ENCODE peak calls at places on chromosomes 13 and 19, in ten cellular contexts. B, Z, P, K, R, T, F, M, I and U are unnamed samples.

GRCh38 chr13:75383064-75383715 is 98.8 kb downstream of the TBC1D4 start:
- DNase-seq in B (no peak), Z (no peak), P (no peak), K (no peak), R (no peak), T (no peak), F (no peak), M (no peak), I (no peak), U (no peak)

GRCh38 chr13:80133631-80134083 is 207.3 kb downstream of the SPRY2 start:
- DNase-seq in B (no peak), Z (no peak), P (no peak), K (peak), R (no peak), T (peak), F (no peak), M (no peak), I (no peak), U (no peak)

GRCh38 chr13:88840085-88840484 is 1168.9 kb downstream of the SLITRK5 start:
- DNase-seq in B (no peak), Z (no peak), P (no peak), K (no peak), R (no peak), T (no peak), F (no peak), M (no peak), I (no peak), U (no peak)

GRCh38 chr19:41668315-41668714 is 19.8 kb downstream of the CEACAM7 start:
- DNase-seq in B (no peak), Z (no peak), P (no peak), K (no peak), R (no peak), T (no peak), F (no peak), M (no peak), I (no peak), U (no peak)

GRCh38 chr19:45711851-45712698 is 18.6 kb downstream of the FBXO46 start:
- DNase-seq in B (peak), Z (no peak), P (no peak), K (no peak), R (peak), T (no peak), F (no peak), M (no peak), I (no peak), U (no peak)

GRCh38 chr13:36919206-36919832 is 719 bp downstream of the SMAD9 start:
- DNase-seq in B (no peak), Z (peak), P (peak), K (peak), R (peak), T (no peak), F (peak), M (no peak), I (no peak), U (no peak)

GRCh38 chr19:39411832-39412099 is 703 bp upstream of the PLEKHG2 start:
- DNase-seq in B (peak), Z (peak), P (peak), K (peak), R (peak), T (peak), F (peak), M (peak), I (peak), U (peak)

GRCh38 chr19:58203814-58204475 is 21.1 kb downstream of the ZNF274 start:
- DNase-seq in B (no peak), Z (no peak), P (no peak), K (no peak), R (no peak), T (no peak), F (peak), M (no peak), I (no peak), U (no peak)

GRCh38 chr13:37306778-37307544 is 201.5 kb upstream of the CSNK1A1L start:
- DNase-seq in B (no peak), Z (no peak), P (no peak), K (no peak), R (peak), T (peak), F (no peak), M (no peak), I (no peak), U (no peak)

GRCh38 chr13:106348032-106348431 is 187.4 kb downstream of the EFNB2 start:
- DNase-seq in B (no peak), Z (no peak), P (no peak), K (no peak), R (no peak), T (peak), F (no peak), M (no peak), I (no peak), U (no peak)

GRCh38 chr19:32264568-32264967 is 80.8 kb upstream of the ZNF507 start:
- DNase-seq in B (no peak), Z (no peak), P (no peak), K (no peak), R (no peak), T (no peak), F (no peak), M (no peak), I (no peak), U (no peak)

GRCh38 chr19:6536138-6536671 is 5.4 kb downstream of the TNFSF9 start:
- DNase-seq in B (peak), Z (peak), P (peak), K (peak), R (no peak), T (peak), F (peak), M (peak), I (no peak), U (peak)

GRCh38 chr13:59519776-59520175 is 644.0 kb downstream of the DIAPH3 start:
- DNase-seq in B (no peak), Z (no peak), P (no peak), K (no peak), R (no peak), T (no peak), F (no peak), M (no peak), I (no peak), U (no peak)

GRCh38 chr19:48619692-48620565 is 623 bp downstream of the SPHK2 start:
- DNase-seq in B (no peak), Z (no peak), P (no peak), K (no peak), R (no peak), T (no peak), F (no peak), M (no peak), I (no peak), U (no peak)

GRCh38 chr19:31289976-31290375 is 59.3 kb downstream of the TSHZ3 start:
- DNase-seq in B (no peak), Z (no peak), P (no peak), K (no peak), R (no peak), T (no peak), F (no peak), M (no peak), I (no peak), U (no peak)

GRCh38 chr13:113970810-113971470 is 2.9 kb downstream of the C13orf46 start:
- DNase-seq in B (peak), Z (peak), P (peak), K (peak), R (peak), T (no peak), F (no peak), M (no peak), I (peak), U (peak)

GRCh38 chr19:27859689-27860088 is 1353.3 kb downstream of the UQCRFS1 start:
- DNase-seq in B (no peak), Z (no peak), P (no peak), K (no peak), R (no peak), T (no peak), F (no peak), M (no peak), I (no peak), U (no peak)

GRCh38 chr13:76991432-76991795 is 467 bp upstream of the CLN5 start:
- DNase-seq in B (no peak), Z (peak), P (peak), K (peak), R (peak), T (no peak), F (peak), M (peak), I (no peak), U (peak)

GRCh38 chr13:112102243-112102642 is 35.3 kb downstream of the SOX1 start:
- DNase-seq in B (no peak), Z (no peak), P (no peak), K (no peak), R (no peak), T (no peak), F (no peak), M (peak), I (no peak), U (no peak)

GRCh38 chr13:34358811-34359513 is 541.0 kb downstream of the RFC3 start:
- DNase-seq in B (no peak), Z (no peak), P (no peak), K (no peak), R (no peak), T (no peak), F (peak), M (no peak), I (no peak), U (no peak)

GRCh38 chr19:47094557-47095517 is 18.7 kb downstream of the ZC3H4 start:
- DNase-seq in B (no peak), Z (peak), P (no peak), K (peak), R (no peak), T (no peak), F (no peak), M (peak), I (no peak), U (no peak)

GRCh38 chr13:99967498-99967883 is 4.1 kb downstream of the ZIC5 start:
- DNase-seq in B (no peak), Z (no peak), P (no peak), K (no peak), R (no peak), T (no peak), F (no peak), M (no peak), I (no peak), U (no peak)

GRCh38 chr19:32881766-32882165 is 12.2 kb upstream of the SLC7A9 start:
- DNase-seq in B (no peak), Z (no peak), P (no peak), K (no peak), R (no peak), T (no peak), F (no peak), M (no peak), I (peak), U (no peak)

GRCh38 chr19:13026478-13026999 is 31.3 kb downstream of the NFIX start:
- DNase-seq in B (no peak), Z (peak), P (peak), K (peak), R (no peak), T (peak), F (no peak), M (no peak), I (no peak), U (no peak)

GRCh38 chr19:17718988-17719711 is at the start of gene MAP1S:
- DNase-seq in B (peak), Z (peak), P (peak), K (peak), R (peak), T (peak), F (peak), M (peak), I (no peak), U (peak)
- TF ChIP-seq POLR2A in B (peak), Z (peak), P (peak), K (peak), R (no peak), T (peak), F (no peak), M (peak), I (peak), U (no peak)

DNA sequence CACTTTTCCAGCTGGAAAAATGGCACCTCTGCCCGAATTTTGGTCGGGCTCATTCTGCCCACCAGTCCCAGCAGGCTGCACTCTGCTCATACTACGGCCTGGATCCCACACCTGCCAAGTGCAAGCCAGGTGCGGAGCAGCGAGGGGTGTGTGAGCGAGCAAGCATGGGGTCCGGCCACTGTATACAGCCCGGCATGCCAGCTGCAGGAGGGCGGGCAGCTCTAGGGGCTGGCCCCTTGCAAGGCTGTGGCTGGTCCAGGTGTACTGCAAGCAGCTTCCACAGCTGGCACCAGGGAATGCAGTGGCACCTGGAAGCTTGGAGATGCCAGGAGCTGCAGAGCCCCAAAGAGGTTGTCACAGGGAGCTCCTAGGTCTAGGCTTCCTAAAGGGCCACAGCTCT is 2.7 kb upstream of the INTS6 start:
- DNase-seq in B (no peak), Z (no peak), P (no peak), K (no peak), R (no peak), T (no peak), F (no peak), M (no peak), I (no peak), U (no peak)
- H3K4me3 ChIP-seq in B (no peak), Z (no peak), P (no peak), K (no peak), R (no peak), T (no peak), F (no peak), M (peak), I (no peak), U (no peak)

DNA sequence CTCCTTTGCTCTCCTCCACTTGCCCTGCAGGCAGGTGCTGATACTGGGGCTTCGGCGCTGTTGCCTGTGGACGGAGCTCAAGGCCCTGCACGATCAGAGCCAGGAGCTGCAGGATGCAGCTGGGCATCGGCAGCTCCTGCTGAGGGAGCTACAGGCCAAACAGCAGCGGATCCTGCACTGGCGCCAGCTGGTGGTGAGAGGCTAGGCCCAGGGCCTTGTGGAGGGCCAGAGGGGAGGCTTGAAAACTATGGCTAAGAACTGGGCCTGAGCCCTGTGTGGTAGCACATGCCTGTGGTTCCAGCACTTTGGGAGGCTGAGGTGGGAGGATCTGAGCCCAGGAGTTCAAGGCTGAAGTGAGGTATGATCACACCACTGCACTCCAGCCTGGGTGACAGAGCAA is 6.3 kb downstream of the HAUS5 start:
- DNase-seq in B (no peak), Z (no peak), P (no peak), K (no peak), R (no peak), T (no peak), F (no peak), M (no peak), I (no peak), U (no peak)
- TF ChIP-seq CTCF in B (no peak), Z (no peak), P (no peak), K (no peak), R (no peak), T (no peak), F (no peak), M (no peak), I (no peak), U (no peak)

DNA sequence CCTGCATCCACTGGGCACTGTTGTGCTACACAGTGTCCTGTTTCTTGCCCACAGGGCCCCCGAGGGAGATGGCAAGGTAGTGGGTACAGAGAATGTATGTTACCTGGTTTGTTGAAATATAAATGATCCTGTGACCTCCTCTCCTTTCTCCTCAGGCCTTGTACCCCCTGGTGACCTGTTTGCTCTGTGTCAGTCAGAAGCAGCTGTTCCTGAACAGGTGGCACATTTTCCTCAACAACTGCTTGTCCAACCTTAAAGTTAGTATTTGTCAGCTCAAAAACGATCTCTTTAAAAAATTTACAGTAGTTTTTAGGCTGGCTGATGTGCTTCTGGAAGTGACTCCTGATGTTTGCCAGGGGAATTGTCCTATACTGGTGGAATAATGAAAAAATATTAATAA is 105.1 kb downstream of the FRY start:
- DNase-seq in B (no peak), Z (no peak), P (no peak), K (no peak), R (no peak), T (no peak), F (no peak), M (no peak), I (no peak), U (no peak)
- TF ChIP-seq POLR2A in B (no peak), Z (no peak), P (no peak), K (no peak), R (no peak), T (no peak), F (no peak), M (no peak), I (no peak), U (no peak)

GRCh38 chr19:5036733-5037681 is 68.1 kb downstream of the KDM4B start:
- DNase-seq in B (no peak), Z (no peak), P (no peak), K (no peak), R (no peak), T (peak), F (peak), M (no peak), I (no peak), U (no peak)
- H3K4me3 ChIP-seq in B (no peak), Z (no peak), P (no peak), K (no peak), R (peak), T (no peak), F (no peak), M (no peak), I (no peak), U (no peak)

GRCh38 chr13:98582947-98583346 is 6.0 kb upstream of the STK24 start:
- DNase-seq in B (no peak), Z (no peak), P (no peak), K (no peak), R (no peak), T (no peak), F (no peak), M (no peak), I (no peak), U (no peak)

GRCh38 chr13:98584668-98585397 is 7.9 kb upstream of the STK24 start:
- DNase-seq in B (no peak), Z (no peak), P (no peak), K (no peak), R (no peak), T (no peak), F (no peak), M (no peak), I (no peak), U (no peak)

GRCh38 chr13:98586400-98587144 is 9.7 kb upstream of the STK24 start:
- DNase-seq in B (no peak), Z (no peak), P (no peak), K (no peak), R (no peak), T (no peak), F (no peak), M (no peak), I (no peak), U (no peak)

GRCh38 chr13:98585946-98586345 is 9.0 kb upstream of the STK24 start:
- DNase-seq in B (no peak), Z (no peak), P (no peak), K (no peak), R (no peak), T (no peak), F (no peak), M (no peak), I (no peak), U (no peak)

DNA sequence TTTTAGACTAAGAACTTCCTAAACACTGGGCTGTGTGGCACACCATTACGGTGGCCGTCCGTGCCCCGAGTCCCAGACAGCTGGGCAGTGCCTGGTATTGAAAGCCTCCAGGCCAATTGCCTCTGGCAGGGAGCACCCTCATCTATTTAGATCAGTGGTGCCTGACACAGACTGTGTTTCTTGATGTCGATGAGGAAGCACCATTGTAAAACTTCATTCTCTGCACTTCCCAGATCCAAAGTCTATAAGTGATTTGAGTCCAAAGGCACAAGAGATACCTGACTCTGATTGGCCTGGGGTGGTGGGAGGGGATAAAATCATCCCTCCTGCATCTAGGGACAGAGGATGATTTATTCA is 8.5 kb upstream of the STK24 start:
- DNase-seq in B (no peak), Z (no peak), P (no peak), K (peak), R (no peak), T (no peak), F (no peak), M (no peak), I (no peak), U (no peak)
- TF ChIP-seq CTCF in B (no peak), Z (no peak), P (no peak), K (no peak), R (no peak), T (no peak), F (no peak), M (no peak), I (no peak), U (no peak)

GRCh38 chr13:49308104-49308875 is 60.6 kb downstream of the CDADC1 start:
- DNase-seq in B (peak), Z (peak), P (peak), K (peak), R (peak), T (peak), F (peak), M (no peak), I (peak), U (peak)
- TF ChIP-seq POLR2A in B (no peak), Z (peak), P (peak), K (no peak), R (no peak), T (no peak), F (no peak), M (no peak), I (no peak), U (no peak)

GRCh38 chr13:83879431-83880171 is 2.7 kb downstream of the SLITRK1 start:
- DNase-seq in B (no peak), Z (peak), P (no peak), K (no peak), R (no peak), T (no peak), F (no peak), M (no peak), I (no peak), U (no peak)
- H3K4me3 ChIP-seq in B (no peak), Z (no peak), P (no peak), K (no peak), R (no peak), T (no peak), F (no peak), M (no peak), I (peak), U (no peak)

GRCh38 chr13:108959254-108959653 is 329.8 kb downstream of the MYO16 start:
- DNase-seq in B (no peak), Z (no peak), P (no peak), K (no peak), R (no peak), T (peak), F (no peak), M (no peak), I (no peak), U (no peak)

GRCh38 chr13:108955741-108956140 is 326.3 kb downstream of the MYO16 start:
- DNase-seq in B (no peak), Z (no peak), P (no peak), K (no peak), R (no peak), T (no peak), F (no peak), M (no peak), I (no peak), U (no peak)

GRCh38 chr13:108958013-108958376 is 328.6 kb downstream of the MYO16 start:
- DNase-seq in B (no peak), Z (no peak), P (no peak), K (no peak), R (no peak), T (no peak), F (no peak), M (no peak), I (no peak), U (no peak)

GRCh38 chr13:108960006-108960405 is 330.6 kb downstream of the MYO16 start:
- DNase-seq in B (no peak), Z (no peak), P (no peak), K (no peak), R (no peak), T (no peak), F (no peak), M (no peak), I (no peak), U (no peak)

GRCh38 chr13:108957369-108958012 is 328.1 kb downstream of the MYO16 start:
- DNase-seq in B (peak), Z (no peak), P (no peak), K (no peak), R (no peak), T (peak), F (no peak), M (no peak), I (no peak), U (no peak)
- TF ChIP-seq CTCF in B (no peak), Z (no peak), P (no peak), K (no peak), R (no peak), T (no peak), F (no peak), M (no peak), I (no peak), U (no peak)